ENCODE peak calls at places on chromosomes 3 and 15, in ten cellular contexts. V is lower leg skin, E is choroid plexus epithelial cell, L is gastrocnemius medialis, G is left ventricle myocardium inferior, F is mucosa of descending colon, U is OCI-LY7, Q is transverse colon, K is fibroblast of lung, B is colonic mucosa. Z is an unnamed sample.

GRCh38 chr15:34837246-34838016 is 42.1 kb upstream of the ACTC1 start:
- DNase-seq in V (no peak), E (peak; percentile 52), L (no peak), G (no peak), F (no peak), U (no peak), Q (no peak), K (peak; percentile 72), B (no peak), Z (no peak)

GRCh38 chr3:194938845-194939531 is 253.3 kb downstream of the FAM43A start:
- DNase-seq in V (no peak), E (no peak), L (no peak), G (no peak), F (peak; percentile 23), U (no peak), Q (peak; percentile 37), K (no peak), B (no peak), Z (no peak)

GRCh38 chr15:88776646-88777045 is 26.6 kb upstream of the ACAN start:
- DNase-seq in V (no peak), E (no peak), L (no peak), G (no peak), F (no peak), U (no peak), Q (no peak), K (no peak), B (no peak), Z (no peak)

GRCh38 chr15:90266485-90266884 is 1.0 kb downstream of the NGRN start:
- DNase-seq in V (no peak), E (peak; percentile 29), L (no peak), G (no peak), F (peak; percentile 53), U (peak; percentile 20), Q (peak; percentile 34), K (peak; percentile 29), B (peak; percentile 60), Z (no peak)

GRCh38 chr3:12194209-12194608 is 35.5 kb upstream of the TIMP4 start:
- DNase-seq in V (no peak), E (peak; percentile 94), L (no peak), G (no peak), F (no peak), U (no peak), Q (no peak), K (peak; percentile 98), B (no peak), Z (no peak)

GRCh38 chr3:149494759-149495580 is 20.5 kb downstream of the TM4SF4 start:
- DNase-seq in V (no peak), E (peak; percentile 38), L (no peak), G (no peak), F (no peak), U (no peak), Q (no peak), K (no peak), B (no peak), Z (no peak)

GRCh38 chr15:70045045-70045444 is 52.7 kb downstream of the TLE3 start:
- DNase-seq in V (no peak), E (no peak), L (no peak), G (no peak), F (no peak), U (no peak), Q (no peak), K (peak; percentile 86), B (no peak), Z (no peak)

GRCh38 chr15:63891763-63892123 is 58.0 kb upstream of the HERC1 start:
- DNase-seq in V (no peak), E (no peak), L (no peak), G (no peak), F (no peak), U (no peak), Q (no peak), K (no peak), B (no peak), Z (no peak)

GRCh38 chr3:61483997-61484396 is 77.4 kb upstream of the PTPRG start:
- DNase-seq in V (no peak), E (no peak), L (no peak), G (no peak), F (no peak), U (no peak), Q (no peak), K (no peak), B (no peak), Z (no peak)

GRCh38 chr3:150721285-150722130 is 17.8 kb upstream of the ERICH6 start:
- DNase-seq in V (no peak), E (peak; percentile 83), L (no peak), G (no peak), F (no peak), U (peak; percentile 76), Q (no peak), K (peak; percentile 79), B (no peak), Z (peak; percentile 55)

GRCh38 chr3:126961191-126961790 is 21.6 kb upstream of the PLXNA1 start:
- DNase-seq in V (peak; percentile 93), E (peak; percentile 44), L (peak; percentile 73), G (peak; percentile 83), F (peak; percentile 62), U (no peak), Q (peak; percentile 43), K (peak; percentile 76), B (peak; percentile 68), Z (peak; percentile 15)

GRCh38 chr3:49133226-49133951 is 539 bp upstream of the LAMB2 start:
- DNase-seq in V (peak; percentile 83), E (peak; percentile 92), L (peak; percentile 76), G (peak; percentile 90), F (peak; percentile 89), U (no peak), Q (peak; percentile 88), K (peak; percentile 89), B (peak; percentile 90), Z (peak; percentile 84)

GRCh38 chr3:89155811-89156210 is 48.4 kb downstream of the EPHA3 start:
- DNase-seq in V (no peak), E (no peak), L (no peak), G (no peak), F (no peak), U (no peak), Q (no peak), K (no peak), B (no peak), Z (no peak)

GRCh38 chr3:191434036-191434435 is 26.9 kb upstream of the PYDC2 start:
- DNase-seq in V (no peak), E (no peak), L (no peak), G (no peak), F (no peak), U (no peak), Q (no peak), K (no peak), B (no peak), Z (no peak)

GRCh38 chr3:14741510-14741909 is 66.6 kb downstream of the C3orf20 start:
- DNase-seq in V (no peak), E (no peak), L (no peak), G (no peak), F (no peak), U (no peak), Q (no peak), K (no peak), B (no peak), Z (no peak)

GRCh38 chr15:56739474-56739873 is 6.2 kb upstream of the ZNF280D start:
- DNase-seq in V (no peak), E (no peak), L (no peak), G (no peak), F (no peak), U (no peak), Q (no peak), K (no peak), B (no peak), Z (no peak)

GRCh38 chr15:56741541-56741940 is 8.2 kb upstream of the ZNF280D start:
- DNase-seq in V (no peak), E (no peak), L (no peak), G (no peak), F (no peak), U (no peak), Q (no peak), K (no peak), B (no peak), Z (no peak)

GRCh38 chr15:56739964-56740640 is 6.8 kb upstream of the ZNF280D start:
- DNase-seq in V (no peak), E (no peak), L (no peak), G (no peak), F (no peak), U (peak; percentile 25), Q (no peak), K (no peak), B (no peak), Z (no peak)

GRCh38 chr15:56749982-56750381 is 16.7 kb upstream of the ZNF280D start:
- DNase-seq in V (no peak), E (peak; percentile 67), L (no peak), G (no peak), F (no peak), U (no peak), Q (no peak), K (peak; percentile 66), B (no peak), Z (no peak)

GRCh38 chr15:56744701-56745683 is 11.7 kb upstream of the ZNF280D start:
- DNase-seq in V (no peak), E (peak; percentile 52), L (no peak), G (no peak), F (no peak), U (no peak), Q (no peak), K (no peak), B (no peak), Z (peak; percentile 19)
- TF ChIP-seq CTCF in V (no peak), E (no peak), L (no peak), G (no peak), F (no peak), U (no peak), Q (no peak), K (no peak), B (no peak), Z (no peak)

GRCh38 chr3:47009225-47010049 is 30.0 kb downstream of the NBEAL2 start:
- DNase-seq in V (peak; percentile 81), E (peak; percentile 96), L (peak; percentile 74), G (peak; percentile 90), F (peak; percentile 80), U (peak; percentile 53), Q (peak; percentile 85), K (peak; percentile 94), B (peak; percentile 88), Z (peak; percentile 83)
- TF ChIP-seq CTCF in V (no peak), E (no peak), L (no peak), G (no peak), F (no peak), U (no peak), Q (no peak), K (no peak), B (no peak), Z (no peak)

DNA sequence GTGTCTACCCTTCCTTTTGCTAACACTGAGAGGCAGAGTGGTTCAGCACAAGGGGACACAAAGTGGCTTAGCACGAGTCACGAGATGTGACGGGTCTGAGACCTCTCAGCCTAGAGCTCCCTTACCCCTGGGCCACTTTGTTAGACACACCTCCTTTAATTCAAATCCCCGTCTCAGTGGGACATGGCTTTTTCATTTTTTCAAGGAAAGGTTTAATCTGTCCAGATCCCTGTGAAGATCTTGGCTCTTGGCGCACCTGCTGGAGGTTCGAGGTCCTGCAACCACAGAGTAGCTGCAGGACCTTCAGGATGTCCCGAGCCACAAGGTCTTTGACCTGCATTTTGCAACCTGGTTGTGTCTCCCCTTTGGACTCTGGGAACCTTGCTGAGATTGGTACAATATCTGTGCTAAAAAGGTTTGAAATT is 52.0 kb downstream of the LPP start:
- DNase-seq in V (no peak), E (no peak), L (no peak), G (no peak), F (peak; percentile 46), U (peak; percentile 56), Q (peak; percentile 44), K (no peak), B (peak; percentile 49), Z (no peak)
- TF ChIP-seq CTCF in V (no peak), E (peak; percentile 42), L (no peak), G (peak; percentile 26), F (no peak), U (peak; percentile 78), Q (peak; percentile 43), K (peak; percentile 6), B (peak; percentile 47), Z (peak; percentile 40)

GRCh38 chr3:43766672-43767465 is 76.1 kb downstream of the ABHD5 start:
- DNase-seq in V (no peak), E (peak; percentile 46), L (no peak), G (no peak), F (no peak), U (no peak), Q (no peak), K (no peak), B (no peak), Z (no peak)
- TF ChIP-seq CTCF in V (no peak), E (no peak), L (no peak), G (no peak), F (no peak), U (no peak), Q (no peak), K (no peak), B (no peak), Z (no peak)